ENCODE peak calls at places on chromosomes 11 and 22, in six cellular contexts. One of them, this sample, is unnamed.

GRCh38 chr11:33553486-33553885 is 147.1 kb downstream of the C11orf91 start:
- DNase-seq in A549: no peak
- DNase-seq in endothelial cell of umbilical vein: peak; percentile 39
- DNase-seq in SK-N-SH: no peak
- DNase-seq in HCT116: no peak
- DNase-seq in K562: no peak
- DNase-seq in this sample: no peak

GRCh38 chr11:57370251-57370650 is 10.7 kb downstream of the PRG3 start:
- DNase-seq in A549: no peak
- DNase-seq in endothelial cell of umbilical vein: no peak
- DNase-seq in SK-N-SH: no peak
- DNase-seq in HCT116: no peak
- DNase-seq in K562: no peak
- DNase-seq in this sample: no peak

GRCh38 chr11:128862913-128863660 is 4.0 kb downstream of the KCNJ1 start:
- DNase-seq in A549: no peak
- DNase-seq in endothelial cell of umbilical vein: peak; percentile 25
- DNase-seq in SK-N-SH: no peak
- DNase-seq in HCT116: no peak
- DNase-seq in K562: no peak
- DNase-seq in this sample: no peak

GRCh38 chr22:23236440-23237139 is 56.3 kb downstream of the BCR start:
- DNase-seq in A549: no peak
- DNase-seq in endothelial cell of umbilical vein: no peak
- DNase-seq in SK-N-SH: no peak
- DNase-seq in HCT116: no peak
- DNase-seq in K562: no peak
- DNase-seq in this sample: no peak

GRCh38 chr11:47130541-47130940 is 46.1 kb downstream of the ARFGAP2 start:
- DNase-seq in A549: no peak
- DNase-seq in endothelial cell of umbilical vein: no peak
- DNase-seq in SK-N-SH: no peak
- DNase-seq in HCT116: no peak
- DNase-seq in K562: peak; percentile 29
- DNase-seq in this sample: no peak

GRCh38 chr11:12862761-12863469 is 146.2 kb upstream of the RASSF10 start:
- DNase-seq in A549: no peak
- DNase-seq in endothelial cell of umbilical vein: peak; percentile 64
- DNase-seq in SK-N-SH: peak; percentile 58
- DNase-seq in HCT116: no peak
- DNase-seq in K562: peak; percentile 41
- DNase-seq in this sample: no peak

GRCh38 chr11:65425105-65425970 is 2.7 kb downstream of the NEAT1 start:
- DNase-seq in A549: no peak
- DNase-seq in endothelial cell of umbilical vein: peak; percentile 65
- DNase-seq in SK-N-SH: no peak
- DNase-seq in HCT116: peak; percentile 42
- DNase-seq in K562: peak; percentile 74
- DNase-seq in this sample: peak; percentile 90

GRCh38 chr11:92681606-92682005 is 287.8 kb upstream of the MTNR1B start:
- DNase-seq in A549: no peak
- DNase-seq in endothelial cell of umbilical vein: no peak
- DNase-seq in SK-N-SH: no peak
- DNase-seq in HCT116: no peak
- DNase-seq in K562: no peak
- DNase-seq in this sample: no peak

GRCh38 chr11:65309006-65309405 is 5.7 kb upstream of the CDC42EP2 start:
- DNase-seq in A549: no peak
- DNase-seq in endothelial cell of umbilical vein: no peak
- DNase-seq in SK-N-SH: no peak
- DNase-seq in HCT116: no peak
- DNase-seq in K562: no peak
- DNase-seq in this sample: no peak

GRCh38 chr11:2107521-2107920 is 31.7 kb downstream of the IGF2 start:
- DNase-seq in A549: no peak
- DNase-seq in endothelial cell of umbilical vein: no peak
- DNase-seq in SK-N-SH: no peak
- DNase-seq in HCT116: no peak
- DNase-seq in K562: no peak
- DNase-seq in this sample: no peak

GRCh38 chr11:2107941-2108630 is 31.1 kb downstream of the IGF2 start:
- DNase-seq in A549: no peak
- DNase-seq in endothelial cell of umbilical vein: no peak
- DNase-seq in SK-N-SH: no peak
- DNase-seq in HCT116: no peak
- DNase-seq in K562: no peak
- DNase-seq in this sample: no peak

GRCh38 chr11:2110521-2110920 is 28.7 kb downstream of the IGF2 start:
- DNase-seq in A549: no peak
- DNase-seq in endothelial cell of umbilical vein: no peak
- DNase-seq in SK-N-SH: no peak
- DNase-seq in HCT116: no peak
- DNase-seq in K562: no peak
- DNase-seq in this sample: no peak

GRCh38 chr11:2108675-2109481 is 30.3 kb downstream of the IGF2 start:
- DNase-seq in A549: no peak
- DNase-seq in endothelial cell of umbilical vein: no peak
- DNase-seq in SK-N-SH: no peak
- DNase-seq in HCT116: no peak
- DNase-seq in K562: no peak
- DNase-seq in this sample: no peak

DNA sequence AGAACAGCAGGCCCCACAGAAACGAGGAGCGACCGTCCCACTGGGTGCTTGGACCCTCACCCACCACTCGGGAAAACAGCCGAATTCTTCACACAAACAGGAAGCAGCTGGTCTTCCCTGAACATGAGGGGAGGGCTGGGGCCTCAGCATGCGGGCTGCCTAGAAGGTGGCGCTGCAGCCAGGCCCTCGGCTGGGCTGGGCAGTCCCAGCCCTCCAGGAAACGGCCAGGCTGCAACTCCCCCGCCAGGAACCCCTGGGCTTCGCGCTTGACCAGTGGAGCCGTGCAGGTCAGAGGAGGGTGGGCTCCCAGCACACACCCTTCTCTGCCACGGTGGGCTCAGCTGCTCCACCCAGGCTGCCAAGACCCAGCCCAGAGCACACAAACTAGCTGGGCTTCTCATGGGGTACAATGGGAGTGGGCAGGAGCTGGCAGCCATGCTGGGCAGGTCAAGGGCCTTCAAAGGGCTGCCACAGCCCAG is 29.6 kb downstream of the IGF2 start:
- DNase-seq in A549: no peak
- DNase-seq in endothelial cell of umbilical vein: peak; percentile 93
- DNase-seq in SK-N-SH: peak; percentile 51
- DNase-seq in HCT116: no peak
- DNase-seq in K562: no peak
- DNase-seq in this sample: peak; percentile 18
- TF ChIP-seq CTCF in A549: no peak
- TF ChIP-seq CTCF in endothelial cell of umbilical vein: peak; percentile 49
- TF ChIP-seq CTCF in SK-N-SH: no peak
- TF ChIP-seq CTCF in HCT116: no peak
- TF ChIP-seq CTCF in K562: no peak
- TF ChIP-seq CTCF in this sample: no peak

DNA sequence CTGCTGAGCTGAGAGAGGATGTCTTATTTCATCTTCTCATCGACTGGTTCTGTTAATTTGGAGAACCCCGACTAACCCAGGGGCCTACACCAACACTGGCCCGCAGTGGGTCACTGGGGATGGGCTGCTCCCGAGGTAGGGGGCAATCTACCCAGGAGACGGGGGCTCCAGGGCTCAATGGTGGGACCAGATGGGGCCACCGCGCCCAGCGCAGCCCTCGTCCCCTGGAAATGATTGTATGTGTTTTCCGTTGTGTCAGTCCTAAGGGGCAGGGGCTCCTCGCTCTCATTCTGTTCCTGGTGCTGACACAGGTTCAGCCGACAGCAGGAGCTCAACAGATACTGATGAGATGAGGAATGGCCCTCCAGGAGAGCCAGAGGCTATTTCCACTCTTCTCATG is 20.7 kb downstream of the A4GALT start:
- DNase-seq in A549: no peak
- DNase-seq in endothelial cell of umbilical vein: no peak
- DNase-seq in SK-N-SH: no peak
- DNase-seq in HCT116: no peak
- DNase-seq in K562: no peak
- DNase-seq in this sample: no peak
- TF ChIP-seq MAX in A549: no peak
- TF ChIP-seq MAX in endothelial cell of umbilical vein: no peak
- TF ChIP-seq MAX in SK-N-SH: no peak
- TF ChIP-seq MAX in HCT116: no peak
- TF ChIP-seq MAX in K562: no peak
- TF ChIP-seq MAX in this sample: no peak

DNA sequence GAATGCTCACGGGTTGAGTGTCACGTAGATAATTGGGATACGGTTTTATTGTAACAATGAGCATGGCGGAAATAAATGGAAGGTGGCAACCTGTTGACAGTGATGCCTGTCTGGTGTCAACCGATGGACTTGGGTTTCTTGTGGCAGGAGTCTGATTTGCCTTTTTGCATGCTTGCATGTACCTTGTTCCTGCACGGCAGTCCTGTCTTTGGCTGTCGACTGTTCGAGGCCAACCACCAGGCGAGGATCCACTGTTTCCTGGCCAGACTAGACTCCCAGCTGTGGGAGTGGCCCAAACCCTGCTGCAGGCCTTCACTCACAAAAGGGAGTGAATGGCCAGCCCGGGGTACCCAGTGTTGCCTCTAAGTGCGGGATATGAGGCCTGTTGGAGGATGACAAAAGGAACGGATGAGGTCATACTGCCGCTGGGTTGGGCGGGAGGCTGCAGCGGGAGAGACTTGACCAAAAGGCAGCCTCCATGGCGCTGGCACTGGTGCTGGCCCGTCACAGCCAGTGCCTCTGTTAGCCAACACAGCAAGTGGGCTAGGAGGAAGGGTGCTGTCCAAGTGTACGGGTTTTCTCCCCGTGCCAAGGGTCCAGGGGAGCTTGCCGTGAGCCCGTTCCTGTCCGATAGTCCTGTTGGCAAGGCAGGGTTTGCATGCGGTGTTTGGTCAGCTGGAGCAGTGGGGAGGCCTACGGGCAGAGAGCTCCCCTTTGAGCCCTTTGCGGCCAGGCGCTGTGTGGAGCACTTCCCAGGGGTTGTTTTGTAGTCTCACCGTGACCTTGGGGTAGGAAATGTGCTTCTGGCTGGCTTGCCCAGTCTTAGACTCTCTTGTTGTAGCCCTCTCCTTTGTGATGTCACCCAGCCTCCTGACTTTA is 974 bp downstream of the DGCR8 start:
- DNase-seq in A549: peak; percentile 5
- DNase-seq in endothelial cell of umbilical vein: peak; percentile 63
- DNase-seq in SK-N-SH: peak; percentile 54
- DNase-seq in HCT116: no peak
- DNase-seq in K562: peak; percentile 89
- DNase-seq in this sample: peak; percentile 52
- TF ChIP-seq CTCF in A549: no peak
- TF ChIP-seq CTCF in endothelial cell of umbilical vein: no peak
- TF ChIP-seq CTCF in SK-N-SH: no peak
- TF ChIP-seq CTCF in HCT116: no peak
- TF ChIP-seq CTCF in K562: no peak
- TF ChIP-seq CTCF in this sample: no peak

GRCh38 chr11:73425118-73425517 is 48.9 kb downstream of the RELT start:
- DNase-seq in A549: no peak
- DNase-seq in endothelial cell of umbilical vein: no peak
- DNase-seq in SK-N-SH: no peak
- DNase-seq in HCT116: no peak
- DNase-seq in K562: no peak
- DNase-seq in this sample: peak; percentile 17

GRCh38 chr11:73429121-73429740 is 53.0 kb downstream of the RELT start:
- DNase-seq in A549: no peak
- DNase-seq in endothelial cell of umbilical vein: peak; percentile 15
- DNase-seq in SK-N-SH: no peak
- DNase-seq in HCT116: no peak
- DNase-seq in K562: no peak
- DNase-seq in this sample: no peak

GRCh38 chr11:73428227-73428626 is 52.0 kb downstream of the RELT start:
- DNase-seq in A549: no peak
- DNase-seq in endothelial cell of umbilical vein: no peak
- DNase-seq in SK-N-SH: no peak
- DNase-seq in HCT116: no peak
- DNase-seq in K562: no peak
- DNase-seq in this sample: no peak

GRCh38 chr11:73423506-73423905 is 47.3 kb downstream of the RELT start:
- DNase-seq in A549: no peak
- DNase-seq in endothelial cell of umbilical vein: no peak
- DNase-seq in SK-N-SH: no peak
- DNase-seq in HCT116: no peak
- DNase-seq in K562: no peak
- DNase-seq in this sample: no peak

DNA sequence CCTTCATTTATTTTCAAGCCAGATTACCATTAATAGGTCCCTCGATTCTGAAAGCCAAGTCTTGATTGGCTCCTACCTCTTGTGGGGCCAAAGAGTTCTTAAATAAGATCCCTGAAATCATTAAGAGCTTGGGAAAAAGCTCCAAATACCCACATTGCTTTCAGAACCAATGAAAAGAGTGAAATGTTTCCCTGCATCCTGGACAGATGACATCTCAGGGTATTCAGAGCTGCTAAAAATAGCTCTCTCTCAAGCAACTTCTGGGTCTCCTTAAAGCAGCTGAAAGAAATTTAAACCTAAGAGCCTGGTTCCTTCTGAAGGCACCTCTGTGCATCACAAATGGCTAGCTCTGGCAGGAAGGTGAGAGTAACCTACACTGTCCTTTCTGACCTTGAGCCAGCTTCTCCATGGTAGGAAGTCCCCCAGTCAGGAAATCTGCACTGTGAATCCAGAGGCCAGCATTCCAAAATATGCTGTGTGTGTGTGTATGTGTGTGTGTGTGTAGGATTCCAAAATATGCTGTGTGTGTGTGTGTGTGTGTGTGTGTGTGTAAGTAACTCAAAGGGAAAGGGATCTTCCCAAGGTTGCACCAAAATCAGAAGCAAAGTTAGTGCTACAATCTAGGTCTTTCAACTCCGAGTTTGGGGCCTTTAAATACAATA is 50.1 kb downstream of the RELT start:
- DNase-seq in A549: no peak
- DNase-seq in endothelial cell of umbilical vein: no peak
- DNase-seq in SK-N-SH: no peak
- DNase-seq in HCT116: no peak
- DNase-seq in K562: no peak
- DNase-seq in this sample: no peak
- TF ChIP-seq MAX in A549: no peak
- TF ChIP-seq MAX in endothelial cell of umbilical vein: no peak
- TF ChIP-seq MAX in SK-N-SH: no peak
- TF ChIP-seq MAX in HCT116: no peak
- TF ChIP-seq MAX in K562: no peak
- TF ChIP-seq MAX in this sample: no peak